ENCODE peak calls at places on chromosome 1, in seven cellular contexts. P is AG10803, Q is AG04449, U is spleen, T is hepatocyte, R is astrocyte of the spinal cord, O is fibroblast of pulmonary artery. D is an unnamed sample.

GRCh38 chr1:159921700-159922498 is 3.4 kb downstream of the TAGLN2 start:
- DNase-seq in P (no peak), Q (no peak), U (peak), T (no peak), R (no peak), O (peak), D (no peak)

GRCh38 chr1:76257823-76258222 is 183.3 kb downstream of the ST6GALNAC3 start:
- DNase-seq in P (no peak), Q (no peak), U (no peak), T (no peak), R (no peak), O (no peak), D (no peak)

GRCh38 chr1:36359383-36359782 is 26.3 kb downstream of the STK40 start:
- DNase-seq in P (no peak), Q (no peak), U (no peak), T (no peak), R (no peak), O (no peak), D (no peak)

GRCh38 chr1:215523128-215523861 is 43.8 kb upstream of the KCTD3 start:
- DNase-seq in P (peak), Q (no peak), U (no peak), T (no peak), R (peak), O (peak), D (no peak)

GRCh38 chr1:228170666-228171065 is 5.1 kb downstream of the IBA57 start:
- DNase-seq in P (no peak), Q (no peak), U (peak), T (no peak), R (no peak), O (no peak), D (no peak)

GRCh38 chr1:35449334-35450008 is 107.7 kb downstream of the KIAA0319L start:
- DNase-seq in P (peak), Q (peak), U (no peak), T (peak), R (peak), O (peak), D (no peak)

GRCh38 chr1:93567255-93567918 is 114.2 kb downstream of the BCAR3 start:
- DNase-seq in P (peak), Q (peak), U (no peak), T (peak), R (peak), O (peak), D (no peak)

GRCh38 chr1:42260376-42261078 is 74.5 kb downstream of the FOXJ3 start:
- DNase-seq in P (no peak), Q (no peak), U (no peak), T (no peak), R (no peak), O (no peak), D (no peak)

GRCh38 chr1:212513586-212513985 is 80.9 kb downstream of the NENF start:
- DNase-seq in P (no peak), Q (no peak), U (no peak), T (no peak), R (peak), O (no peak), D (no peak)

GRCh38 chr1:203475012-203475981 is at the start of gene PRELP:
- DNase-seq in P (peak), Q (no peak), U (peak), T (peak), R (no peak), O (no peak), D (peak)

GRCh38 chr1:58353168-58353567 is 193.4 kb downstream of the OMA1 start:
- DNase-seq in P (no peak), Q (no peak), U (no peak), T (no peak), R (no peak), O (no peak), D (no peak)

GRCh38 chr1:29230204-29230552 is 556 bp downstream of the MECR start:
- DNase-seq in P (no peak), Q (no peak), U (no peak), T (no peak), R (no peak), O (no peak), D (no peak)
- H3K4me3 ChIP-seq in P (peak), Q (peak), U (peak), T (peak), R (peak), O (peak), D (peak)

GRCh38 chr1:24896176-24896575 is 33.9 kb downstream of the RUNX3 start:
- DNase-seq in P (no peak), Q (no peak), U (no peak), T (no peak), R (no peak), O (no peak), D (peak)
- H3K4me3 ChIP-seq in P (no peak), Q (no peak), U (no peak), T (no peak), R (no peak), O (no peak), D (no peak)

GRCh38 chr1:84299536-84300260 is 1.8 kb upstream of the SAMD13 start:
- DNase-seq in P (no peak), Q (no peak), U (no peak), T (no peak), R (peak), O (peak), D (peak)
- H3K4me3 ChIP-seq in P (peak), Q (peak), U (peak), T (peak), R (no peak), O (peak), D (no peak)

DNA sequence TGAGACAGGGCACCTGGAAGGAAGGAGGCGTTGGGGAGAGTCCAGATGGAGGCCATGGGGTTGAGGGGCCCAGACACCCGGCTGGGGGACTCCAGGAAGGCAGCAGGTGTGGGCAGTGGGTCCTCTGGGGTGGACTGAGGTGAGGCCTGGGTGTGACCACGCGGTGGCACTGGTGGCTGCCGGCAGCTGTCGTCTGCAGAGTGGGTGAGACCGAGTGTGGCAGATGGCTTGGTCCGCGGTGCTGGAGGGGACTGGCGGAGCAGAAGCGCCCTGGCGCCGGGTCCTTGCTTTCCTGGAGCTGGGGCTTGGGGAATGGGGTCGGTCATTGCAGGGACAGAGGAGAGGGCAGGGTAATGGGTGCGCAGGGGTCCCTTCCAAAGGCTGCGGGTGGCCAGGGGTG is 12.5 kb downstream of the AGRN start:
- DNase-seq in P (no peak), Q (no peak), U (no peak), T (peak), R (no peak), O (no peak), D (no peak)
- H3K4me3 ChIP-seq in P (no peak), Q (no peak), U (peak), T (no peak), R (no peak), O (no peak), D (peak)

GRCh38 chr1:165635329-165635728 is 4.3 kb downstream of the MGST3 start:
- DNase-seq in P (peak), Q (no peak), U (no peak), T (no peak), R (no peak), O (peak), D (no peak)

GRCh38 chr1:165632152-165632469 is 1.1 kb downstream of the MGST3 start:
- DNase-seq in P (no peak), Q (no peak), U (no peak), T (no peak), R (no peak), O (no peak), D (peak)

GRCh38 chr1:165634154-165634921 is 3.3 kb downstream of the MGST3 start:
- DNase-seq in P (no peak), Q (no peak), U (no peak), T (no peak), R (no peak), O (no peak), D (no peak)

GRCh38 chr1:165632491-165632890 is 1.5 kb downstream of the MGST3 start:
- DNase-seq in P (no peak), Q (no peak), U (no peak), T (no peak), R (no peak), O (peak), D (no peak)

DNA sequence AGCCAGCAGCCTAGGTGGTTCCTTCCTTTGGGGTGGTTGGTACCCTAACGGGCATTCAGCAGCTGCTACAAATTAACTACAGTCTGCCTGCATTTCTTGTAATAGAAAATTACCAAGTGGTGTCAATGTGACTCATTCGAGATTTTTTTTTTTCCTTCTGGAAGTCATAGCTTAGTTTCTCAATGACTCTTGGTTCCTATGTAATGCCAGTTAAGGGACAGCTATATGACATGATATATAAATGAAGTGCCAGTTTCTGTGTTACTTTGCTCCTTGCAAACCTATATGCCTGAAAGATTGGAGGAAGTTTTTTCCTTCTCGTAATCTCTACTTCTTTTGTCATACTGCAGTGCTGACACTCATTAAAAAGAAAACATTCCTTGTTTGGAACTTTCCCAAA is 2.6 kb downstream of the MGST3 start:
- DNase-seq in P (peak), Q (no peak), U (no peak), T (no peak), R (peak), O (peak), D (no peak)
- H3K4me3 ChIP-seq in P (peak), Q (no peak), U (no peak), T (no peak), R (no peak), O (peak), D (no peak)

GRCh38 chr1:223665592-223666312 is at the start of gene CAPN8:
- DNase-seq in P (peak), Q (no peak), U (no peak), T (peak), R (no peak), O (no peak), D (no peak)
- H3K4me3 ChIP-seq in P (no peak), Q (no peak), U (no peak), T (no peak), R (no peak), O (no peak), D (no peak)

GRCh38 chr1:30043256-30043655 is 680.1 kb downstream of the MATN1 start:
- DNase-seq in P (no peak), Q (no peak), U (no peak), T (no peak), R (no peak), O (no peak), D (no peak)

GRCh38 chr1:30045304-30046090 is 677.9 kb downstream of the MATN1 start:
- DNase-seq in P (no peak), Q (no peak), U (peak), T (no peak), R (no peak), O (no peak), D (peak)

GRCh38 chr1:30044745-30045144 is 678.6 kb downstream of the MATN1 start:
- DNase-seq in P (no peak), Q (no peak), U (no peak), T (no peak), R (no peak), O (no peak), D (no peak)

GRCh38 chr1:30042438-30043147 is 680.8 kb downstream of the MATN1 start:
- DNase-seq in P (no peak), Q (no peak), U (peak), T (no peak), R (no peak), O (no peak), D (no peak)

DNA sequence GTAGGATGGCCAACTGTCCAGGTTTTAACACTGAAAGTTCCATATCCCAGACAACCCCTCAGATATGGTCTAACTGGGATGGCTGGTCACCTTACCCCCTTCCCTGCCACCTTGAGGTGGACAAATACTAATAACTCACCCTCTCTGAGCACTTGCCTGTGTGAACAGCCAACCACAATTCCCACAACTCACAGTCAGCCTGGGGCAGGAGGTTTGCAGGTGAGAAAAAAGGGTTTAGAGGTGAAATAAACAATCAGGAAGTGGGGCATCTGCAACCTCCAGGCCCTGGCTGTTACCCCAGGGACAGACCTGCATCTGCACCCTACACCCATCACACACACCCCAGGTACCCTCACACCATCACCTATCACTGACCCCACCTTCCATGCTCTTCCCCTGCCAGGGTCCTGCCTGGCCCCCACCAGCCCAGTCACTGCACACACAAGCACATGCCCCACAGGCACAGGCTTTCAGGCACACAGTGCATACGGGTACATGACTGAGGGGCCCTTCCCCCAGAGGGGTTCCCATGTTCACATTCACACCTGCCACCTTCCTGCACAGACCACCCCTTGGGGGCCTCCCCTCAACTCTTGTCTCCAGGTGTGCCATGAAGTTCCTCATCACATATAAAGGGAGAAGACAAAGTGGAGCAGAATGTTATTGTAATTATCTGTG is 679.5 kb downstream of the MATN1 start:
- DNase-seq in P (no peak), Q (no peak), U (peak), T (no peak), R (no peak), O (no peak), D (no peak)
- H3K4me3 ChIP-seq in P (no peak), Q (no peak), U (no peak), T (no peak), R (no peak), O (no peak), D (no peak)

GRCh38 chr1:3673381-3674099 is 21.2 kb downstream of the TP73 start:
- DNase-seq in P (no peak), Q (no peak), U (peak), T (no peak), R (no peak), O (no peak), D (no peak)
- H3K4me3 ChIP-seq in P (no peak), Q (no peak), U (peak), T (no peak), R (no peak), O (no peak), D (no peak)

DNA sequence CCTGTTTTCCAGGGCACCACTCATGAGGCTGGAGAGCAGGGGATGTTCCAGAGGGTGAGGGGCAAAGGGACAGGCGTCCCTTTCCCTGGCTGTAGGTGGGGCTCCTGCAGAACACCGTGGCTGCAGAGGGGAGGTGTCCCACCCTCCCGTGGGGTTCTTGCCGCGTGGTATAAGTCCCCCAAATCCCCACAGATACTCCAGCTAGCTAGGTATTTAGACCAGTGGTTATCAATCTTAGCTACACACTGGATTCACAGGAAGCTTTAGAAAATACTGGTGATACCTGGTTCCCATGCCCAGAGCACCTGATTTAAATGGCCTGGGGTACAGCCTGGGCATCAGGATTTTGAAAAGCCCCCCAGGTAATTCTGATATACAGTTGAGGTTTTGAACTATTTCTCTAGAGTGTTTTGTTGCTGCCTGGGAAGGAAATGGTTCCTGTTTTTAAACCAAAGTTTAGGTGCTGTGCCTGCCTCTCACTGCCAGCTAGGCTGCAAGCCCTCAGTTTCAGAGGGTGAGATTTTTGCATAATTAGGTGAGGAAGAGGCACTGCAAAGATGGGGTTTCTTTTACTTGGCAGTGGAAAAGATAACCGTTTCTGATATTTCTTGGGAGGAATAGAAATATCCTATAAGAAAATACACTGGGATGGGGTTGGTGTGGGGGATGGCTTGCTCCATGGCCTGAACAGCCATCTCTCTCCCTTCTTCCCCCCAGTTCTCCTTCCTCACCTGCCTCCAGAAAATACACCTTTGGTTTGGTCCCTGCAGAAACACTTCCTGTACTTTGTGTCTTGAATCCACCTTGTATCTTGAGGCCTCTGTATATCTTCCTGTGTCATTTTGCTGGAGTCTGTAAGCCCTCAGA is 51.7 kb downstream of the RASSF5 start:
- DNase-seq in P (no peak), Q (no peak), U (no peak), T (no peak), R (no peak), O (no peak), D (no peak)
- H3K4me3 ChIP-seq in P (no peak), Q (no peak), U (peak), T (no peak), R (no peak), O (no peak), D (no peak)

DNA sequence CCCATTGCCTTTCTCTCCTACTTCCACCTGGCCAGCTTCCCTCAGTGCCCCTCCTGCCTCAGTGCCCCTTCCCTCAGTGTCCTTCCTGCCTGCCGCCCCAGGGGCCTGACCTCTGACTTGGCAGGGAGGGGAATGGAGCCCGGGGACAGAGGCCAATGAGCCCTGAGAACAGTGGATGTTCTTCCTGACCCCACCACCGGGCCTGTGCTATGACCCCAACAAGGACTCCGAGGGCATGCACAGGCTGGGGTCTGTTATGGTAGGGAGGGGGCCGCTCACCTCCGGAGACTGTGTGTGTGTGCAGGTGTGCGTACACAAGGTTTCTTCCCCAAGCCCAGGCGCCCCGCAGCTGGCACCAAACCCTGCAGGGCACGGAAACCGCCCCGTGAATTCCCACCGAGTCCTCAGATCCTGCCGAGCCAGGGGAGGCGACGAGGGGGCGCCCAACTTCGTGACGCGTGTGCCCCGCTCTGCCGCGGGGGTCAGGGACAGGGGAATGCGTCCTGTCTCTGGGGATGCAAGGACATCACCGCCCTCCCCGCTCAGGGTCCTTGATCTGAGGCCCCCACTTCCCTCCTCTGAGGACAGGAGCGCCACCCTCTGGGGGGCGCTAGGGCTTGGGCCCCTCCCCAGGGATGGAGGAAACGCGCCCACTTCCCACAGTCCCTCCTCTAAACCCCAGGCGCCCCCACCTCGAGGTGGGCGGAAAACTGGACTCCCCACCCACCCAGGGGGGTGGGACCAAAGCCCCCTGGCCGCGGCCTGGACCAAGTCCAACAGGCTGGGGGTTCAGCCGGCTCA is 725 bp downstream of the RAP1GAP start:
- DNase-seq in P (no peak), Q (no peak), U (peak), T (no peak), R (no peak), O (no peak), D (peak)
- H3K4me3 ChIP-seq in P (no peak), Q (no peak), U (peak), T (peak), R (no peak), O (peak), D (peak)